ENCODE peak calls at places on chromosomes 11 and 22, in nine cellular contexts. Z is RPMI7951, V is fibroblast of lung, O is ovary, P is adipocyte, R is progenitor cell of endocrine pancreas, T is NCI-H1417, F is AG08395, I is amygdala. C is an unnamed sample.

GRCh38 chr11:2399488-2400068 is 972 bp upstream of the TSSC4 start:
- DNase-seq in R (no peak), V (no peak), F (no peak), P (peak), T (no peak), Z (peak), I (no peak), O (no peak), C (peak)

GRCh38 chr22:38943882-38944281 is 13.5 kb upstream of the APOBEC3A start:
- DNase-seq in F (no peak), R (no peak), P (no peak), I (no peak), O (no peak), Z (no peak), V (no peak), T (no peak), C (no peak)

GRCh38 chr11:10392680-10393079 is 62.4 kb upstream of the AMPD3 start:
- DNase-seq in R (no peak), O (no peak), V (peak), T (no peak), P (peak), I (no peak), F (no peak), Z (peak), C (peak)

GRCh38 chr11:45919806-45920530 is 2.3 kb upstream of the PEX16 start:
- DNase-seq in V (no peak), R (no peak), P (no peak), O (no peak), I (no peak), Z (no peak), T (no peak), F (no peak), C (no peak)

GRCh38 chr11:109654091-109654490 is 232.1 kb downstream of the C11orf87 start:
- DNase-seq in P (no peak), F (no peak), R (no peak), T (no peak), I (no peak), V (no peak), Z (no peak), O (no peak), C (no peak)

GRCh38 chr22:27438271-27438980 is 363.1 kb downstream of the MN1 start:
- DNase-seq in F (peak), O (peak), P (no peak), Z (peak), T (no peak), V (peak), R (no peak), I (peak), C (peak)

GRCh38 chr11:75826463-75827220 is 11.6 kb downstream of the UVRAG start:
- DNase-seq in R (no peak), P (peak), V (peak), Z (peak), O (no peak), T (no peak), F (peak), I (no peak), C (peak)

GRCh38 chr11:63906087-63906486 is 10.9 kb downstream of the RCOR2 start:
- DNase-seq in I (no peak), F (no peak), T (no peak), V (no peak), O (no peak), R (no peak), Z (no peak), P (no peak), C (no peak)

GRCh38 chr11:64007160-64007628 is 21.0 kb downstream of the OTUB1 start:
- DNase-seq in I (no peak), P (peak), T (no peak), Z (peak), F (peak), O (peak), V (peak), R (no peak), C (peak)

GRCh38 chr11:46903846-46904245 is 14.5 kb downstream of the LRP4 start:
- DNase-seq in P (no peak), R (no peak), T (no peak), O (no peak), Z (no peak), V (no peak), I (peak), F (no peak), C (no peak)